ENCODE peak calls at places on chromosomes 7 and 10, in four cellular contexts. X is testis, H is left ventricle myocardium inferior, F is WTC11. G is an unnamed sample.

GRCh38 chr10:44827431-44828006 is 83.6 kb upstream of the TMEM72 start:
- DNase-seq in X (no peak), H (peak; percentile 34), F (no peak), G (no peak)

GRCh38 chr7:47402941-47403340 is 179.0 kb downstream of the TNS3 start:
- DNase-seq in X (no peak), H (no peak), F (peak; percentile 29), G (no peak)

GRCh38 chr10:129467346-129468119 is 492 bp downstream of the MGMT start:
- DNase-seq in X (peak; percentile 27), H (no peak), F (no peak), G (no peak)

GRCh38 chr7:99386584-99387238 is 12.2 kb downstream of the ARPC1B start:
- DNase-seq in X (no peak), H (no peak), F (no peak), G (no peak)

GRCh38 chr7:137754076-137754851 is 92.5 kb downstream of the DGKI start:
- DNase-seq in X (no peak), H (no peak), F (no peak), G (no peak)

GRCh38 chr7:101936223-101936611 is 118.8 kb downstream of the CUX1 start:
- DNase-seq in X (no peak), H (no peak), F (peak; percentile 46), G (no peak)

GRCh38 chr7:136594739-136595144 is 273.7 kb upstream of the CHRM2 start:
- DNase-seq in X (no peak), H (no peak), F (no peak), G (no peak)

GRCh38 chr10:93580824-93581223 is 14.4 kb downstream of the FFAR4 start:
- DNase-seq in X (no peak), H (no peak), F (peak; percentile 31), G (no peak)

GRCh38 chr7:16067695-16068094 is 353.6 kb downstream of the CRPPA start:
- DNase-seq in X (no peak), H (no peak), F (no peak), G (no peak)

DNA sequence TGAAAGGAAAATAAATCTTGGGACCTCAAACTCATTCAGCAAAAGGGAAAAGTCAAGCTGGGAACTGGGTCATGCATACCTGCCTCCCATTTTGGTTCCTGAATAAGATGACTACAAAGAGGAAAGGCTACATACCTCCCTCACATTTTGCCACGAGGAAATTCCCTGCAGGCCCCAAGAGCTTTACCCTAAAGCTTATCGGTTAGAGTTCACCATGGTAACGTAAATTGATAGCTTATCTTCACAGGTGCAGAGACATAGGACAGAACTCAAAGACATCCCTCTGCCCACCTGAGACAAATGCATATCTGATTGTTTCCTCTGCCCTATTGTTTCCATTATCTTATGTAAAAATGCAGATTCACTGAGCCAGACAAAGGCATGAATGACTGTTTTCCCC is 31.5 kb upstream of the GRB10 start:
- DNase-seq in X (no peak), H (no peak), F (no peak), G (no peak)
- TF ChIP-seq CTCF in X (no peak), H (no peak), F (no peak), G (no peak)

GRCh38 chr10:71127019-71127534 is 85.3 kb upstream of the UNC5B start:
- DNase-seq in X (no peak), H (no peak), F (no peak), G (no peak)
- TF ChIP-seq CTCF in X (no peak), H (no peak), F (no peak), G (no peak)

GRCh38 chr10:69619626-69620025 is 10.4 kb upstream of the FAM241B start:
- DNase-seq in X (no peak), H (no peak), F (no peak), G (no peak)
- TF ChIP-seq CTCF in X (no peak), H (no peak), F (no peak), G (no peak)

GRCh38 chr7:81256991-81257390 is 338.1 kb upstream of the SEMA3C start:
- DNase-seq in X (peak; percentile 31), H (no peak), F (peak; percentile 44), G (no peak)
- TF ChIP-seq CTCF in X (no peak), H (peak; percentile 57), F (no peak), G (no peak)

GRCh38 chr7:120091807-120092206 is 181.2 kb upstream of the KCND2 start:
- DNase-seq in X (no peak), H (no peak), F (no peak), G (no peak)

GRCh38 chr7:120089968-120090367 is 183.0 kb upstream of the KCND2 start:
- DNase-seq in X (no peak), H (no peak), F (peak; percentile 12), G (no peak)
- TF ChIP-seq CTCF in X (no peak), H (no peak), F (no peak), G (no peak)

GRCh38 chr10:29243750-29244149 is 45.1 kb upstream of the LYZL1 start:
- DNase-seq in X (peak; percentile 33), H (no peak), F (peak; percentile 47), G (no peak)
- TF ChIP-seq CTCF in X (no peak), H (peak; percentile 46), F (peak; percentile 33), G (no peak)